ENCODE peak calls at places on chromosomes 16 and 17, in five cellular contexts. D is GM12878, G is HepG2, N is K562, L is H1. T is an unnamed sample.

GRCh38 chr16:65117701-65118448 is 4.0 kb downstream of the CDH11 start:
- DNase-seq in D (peak; percentile 2), G (peak; percentile 59), N (peak; percentile 54), L (peak; percentile 71), T (peak; percentile 0)

GRCh38 chr17:5813357-5813756 is 229.0 kb upstream of the NLRP1 start:
- DNase-seq in D (no peak), G (no peak), N (no peak), L (no peak), T (no peak)

GRCh38 chr17:50696365-50696879 is 11.3 kb downstream of the ANKRD40 start:
- DNase-seq in D (no peak), G (no peak), N (no peak), L (no peak), T (no peak)

GRCh38 chr16:89350701-89351380 is 133.3 kb downstream of the ZNF778 start:
- DNase-seq in D (no peak), G (no peak), N (no peak), L (no peak), T (no peak)

GRCh38 chr17:81417049-81417878 is 22.0 kb downstream of the BAHCC1 start:
- DNase-seq in D (no peak), G (no peak), N (no peak), L (no peak), T (no peak)

GRCh38 chr16:7137560-7138330 is 194.9 kb upstream of the RBFOX1 start:
- DNase-seq in D (no peak), G (peak; percentile 49), N (no peak), L (no peak), T (no peak)

GRCh38 chr16:66226762-66227161 is 139.7 kb upstream of the CDH5 start:
- DNase-seq in D (no peak), G (no peak), N (no peak), L (no peak), T (no peak)

GRCh38 chr16:82011199-82011641 is at the start of gene SDR42E1:
- DNase-seq in D (peak; percentile 13), G (no peak), N (peak; percentile 17), L (no peak), T (peak; percentile 91)

GRCh38 chr16:23274968-23275367 is 27.1 kb upstream of the SCNN1B start:
- DNase-seq in D (no peak), G (peak; percentile 36), N (peak; percentile 24), L (no peak), T (peak; percentile 56)

GRCh38 chr17:2087597-2088211 is 32.8 kb downstream of the HIC1 start:
- DNase-seq in D (peak; percentile 79), G (no peak), N (peak; percentile 59), L (no peak), T (no peak)

GRCh38 chr16:3625911-3626732 is 14.7 kb upstream of the SLX4 start:
- DNase-seq in D (no peak), G (no peak), N (peak; percentile 30), L (peak; percentile 27), T (no peak)

GRCh38 chr16:61892531-61892930 is 143.7 kb downstream of the CDH8 start:
- DNase-seq in D (no peak), G (no peak), N (no peak), L (no peak), T (no peak)

DNA sequence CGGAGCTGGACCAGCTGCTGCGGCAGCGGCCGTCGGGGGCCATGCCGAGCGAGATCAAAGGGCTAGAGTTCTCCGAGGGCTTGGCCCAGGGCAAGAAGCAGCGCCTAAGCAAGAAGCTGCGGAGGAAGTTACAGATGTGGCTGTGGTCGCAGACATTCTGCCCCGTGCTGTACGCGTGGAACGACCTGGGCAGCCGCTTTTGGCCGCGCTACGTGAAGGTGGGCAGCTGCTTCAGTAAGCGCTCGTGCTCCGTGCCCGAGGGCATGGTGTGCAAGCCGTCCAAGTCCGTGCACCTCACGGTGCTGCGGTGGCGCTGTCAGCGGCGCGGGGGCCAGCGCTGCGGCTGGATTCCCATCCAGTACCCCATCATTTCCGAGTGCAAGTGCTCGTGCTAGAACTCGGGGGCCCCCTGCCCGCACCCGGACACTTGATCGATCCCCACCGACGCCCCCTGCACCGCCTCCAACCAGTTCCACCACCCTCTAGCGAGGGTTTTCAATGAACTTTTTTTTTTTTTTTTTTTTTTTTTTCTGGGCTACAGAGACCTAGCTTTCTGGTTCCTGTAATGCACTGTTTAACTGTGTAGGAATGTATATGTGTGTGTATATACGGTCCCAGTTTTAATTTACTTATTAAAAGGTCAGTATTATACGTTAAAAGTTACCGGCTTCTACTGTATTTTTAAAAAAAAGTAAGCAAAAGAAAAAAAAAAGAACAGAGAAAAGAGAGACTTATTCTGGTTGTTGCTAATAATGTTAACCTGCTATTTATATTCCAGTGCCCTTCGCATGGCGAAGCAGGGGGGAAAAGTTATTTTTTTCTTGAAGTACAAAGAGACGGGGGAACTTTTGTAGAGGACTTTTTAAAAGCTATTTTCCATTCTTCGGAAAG is 1.3 kb downstream of the NOG start:
- DNase-seq in D (no peak), G (no peak), N (no peak), L (peak; percentile 74), T (no peak)
- TF ChIP-seq SRF in D (no peak), G (no peak), N (no peak), L (no peak), T (no peak)

DNA sequence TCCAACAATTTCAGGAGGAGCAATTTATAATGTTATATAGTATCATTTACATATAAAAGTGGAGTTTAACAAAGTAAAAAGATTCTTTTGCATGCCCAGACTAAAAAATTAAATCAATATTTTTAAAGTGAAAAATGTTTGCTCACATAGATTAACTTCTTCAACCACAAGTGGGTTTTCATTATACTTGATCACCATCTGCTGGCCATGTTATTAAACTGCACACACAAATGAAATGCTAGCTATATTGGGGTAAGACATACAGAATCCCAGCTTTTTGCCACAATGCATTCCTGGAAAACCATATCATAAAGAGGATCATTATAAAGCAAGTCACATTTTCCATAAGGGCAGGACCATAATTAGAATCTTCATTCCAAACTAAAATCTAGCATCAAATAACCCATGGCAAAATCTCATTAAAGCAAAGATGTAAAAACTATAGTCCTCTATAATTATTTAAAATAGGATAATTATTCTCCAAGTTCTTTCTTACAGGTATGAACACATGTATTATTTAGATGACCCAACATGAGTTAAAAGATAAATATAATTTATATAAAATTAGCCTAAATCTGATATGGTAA is 26.3 kb downstream of the CEP112 start:
- DNase-seq in D (peak; percentile 5), G (peak; percentile 67), N (peak; percentile 61), L (no peak), T (peak; percentile 58)
- TF ChIP-seq SRF in D (no peak), G (no peak), N (no peak), L (no peak), T (peak; percentile 8)

DNA sequence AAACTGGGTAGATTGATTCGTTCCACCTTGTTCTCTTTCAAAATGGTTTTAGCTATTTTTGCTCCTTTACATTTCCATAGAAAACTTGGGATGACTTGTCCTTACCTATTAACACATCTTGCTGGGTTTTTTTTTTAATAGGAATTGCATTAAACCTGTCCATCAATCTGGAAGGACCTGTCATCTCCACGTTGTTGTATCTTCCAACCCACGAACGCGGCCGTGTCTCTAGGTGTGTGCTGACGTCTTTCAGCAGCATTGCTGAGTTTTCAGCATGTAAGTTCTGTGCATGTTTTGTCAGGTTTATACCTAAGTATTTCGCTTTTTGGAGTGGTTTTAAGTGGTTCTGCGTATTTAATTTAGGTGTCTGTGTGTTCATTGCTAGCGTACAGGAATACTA is 60.4 kb upstream of the GNG13 start:
- DNase-seq in D (no peak), G (no peak), N (no peak), L (no peak), T (no peak)
- TF ChIP-seq SRF in D (no peak), G (no peak), N (no peak), L (no peak), T (no peak)

GRCh38 chr16:31504159-31504558 is 4.0 kb downstream of the RUSF1 start:
- DNase-seq in D (no peak), G (no peak), N (no peak), L (no peak), T (no peak)

GRCh38 chr16:31507929-31508705 is at the start of gene RUSF1:
- DNase-seq in D (peak; percentile 33), G (peak; percentile 89), N (peak; percentile 94), L (peak; percentile 91), T (peak; percentile 75)

GRCh38 chr16:31502981-31503380 is 5.2 kb downstream of the RUSF1 start:
- DNase-seq in D (no peak), G (no peak), N (no peak), L (no peak), T (no peak)

GRCh38 chr16:31507617-31507928 is 618 bp downstream of the RUSF1 start:
- DNase-seq in D (no peak), G (no peak), N (no peak), L (no peak), T (no peak)

GRCh38 chr16:31505483-31505882 is 2.7 kb downstream of the RUSF1 start:
- DNase-seq in D (peak; percentile 61), G (no peak), N (no peak), L (no peak), T (no peak)
- TF ChIP-seq SRF in D (no peak), G (no peak), N (no peak), L (no peak), T (no peak)